ENCODE peak calls at places on chromosomes 5 and 9, in seven cellular contexts. One of them, this sample, is unnamed.

GRCh38 chr9:121598167-121599000 is 53.0 kb upstream of the DAB2IP start:
- DNase-seq in mesenchymal stem cell: peak; percentile 91
- DNase-seq in IMR-90: peak; percentile 86
- DNase-seq in H9: peak; percentile 93
- DNase-seq in mesendoderm: peak; percentile 98
- DNase-seq in H1: peak; percentile 81
- DNase-seq in trophoblast cell: peak; percentile 89
- DNase-seq in this sample: peak; percentile 86

GRCh38 chr5:97181856-97182545 is 1.0 kb downstream of the RIOK2 start:
- DNase-seq in mesenchymal stem cell: peak; percentile 28
- DNase-seq in IMR-90: peak; percentile 50
- DNase-seq in H9: no peak
- DNase-seq in mesendoderm: no peak
- DNase-seq in H1: no peak
- DNase-seq in trophoblast cell: no peak
- DNase-seq in this sample: no peak

GRCh38 chr9:134328341-134328840 is 2.1 kb downstream of the RXRA start:
- DNase-seq in mesenchymal stem cell: peak; percentile 78
- DNase-seq in IMR-90: peak; percentile 47
- DNase-seq in H9: no peak
- DNase-seq in mesendoderm: no peak
- DNase-seq in H1: no peak
- DNase-seq in trophoblast cell: peak; percentile 34
- DNase-seq in this sample: peak; percentile 69

GRCh38 chr9:35510745-35511428 is 21.0 kb downstream of the RUSC2 start:
- DNase-seq in mesenchymal stem cell: peak; percentile 96
- DNase-seq in IMR-90: peak; percentile 96
- DNase-seq in H9: no peak
- DNase-seq in mesendoderm: peak; percentile 69
- DNase-seq in H1: no peak
- DNase-seq in trophoblast cell: peak; percentile 91
- DNase-seq in this sample: no peak

GRCh38 chr9:103839197-103839596 is 254.9 kb upstream of the SMC2 start:
- DNase-seq in mesenchymal stem cell: no peak
- DNase-seq in IMR-90: no peak
- DNase-seq in H9: no peak
- DNase-seq in mesendoderm: no peak
- DNase-seq in H1: no peak
- DNase-seq in trophoblast cell: no peak
- DNase-seq in this sample: no peak

GRCh38 chr9:114908104-114908621 is 22.2 kb downstream of the TNFSF8 start:
- DNase-seq in mesenchymal stem cell: peak; percentile 75
- DNase-seq in IMR-90: peak; percentile 52
- DNase-seq in H9: peak; percentile 46
- DNase-seq in mesendoderm: peak; percentile 98
- DNase-seq in H1: peak; percentile 58
- DNase-seq in trophoblast cell: peak; percentile 100
- DNase-seq in this sample: no peak

GRCh38 chr9:8651830-8652229 is 852.3 kb upstream of the DMAC1 start:
- DNase-seq in mesenchymal stem cell: no peak
- DNase-seq in IMR-90: no peak
- DNase-seq in H9: no peak
- DNase-seq in mesendoderm: no peak
- DNase-seq in H1: no peak
- DNase-seq in trophoblast cell: no peak
- DNase-seq in this sample: no peak

GRCh38 chr5:56003179-56003578 is 8.4 kb upstream of the IL6ST start:
- DNase-seq in mesenchymal stem cell: peak; percentile 65
- DNase-seq in IMR-90: peak; percentile 62
- DNase-seq in H9: no peak
- DNase-seq in mesendoderm: no peak
- DNase-seq in H1: no peak
- DNase-seq in trophoblast cell: peak; percentile 35
- DNase-seq in this sample: no peak

GRCh38 chr9:123604861-123605260 is 248.9 kb downstream of the CRB2 start:
- DNase-seq in mesenchymal stem cell: no peak
- DNase-seq in IMR-90: no peak
- DNase-seq in H9: no peak
- DNase-seq in mesendoderm: peak; percentile 19
- DNase-seq in H1: no peak
- DNase-seq in trophoblast cell: no peak
- DNase-seq in this sample: no peak

GRCh38 chr5:16120579-16120978 is 59.0 kb downstream of the MARCHF11 start:
- DNase-seq in mesenchymal stem cell: no peak
- DNase-seq in IMR-90: no peak
- DNase-seq in H9: no peak
- DNase-seq in mesendoderm: no peak
- DNase-seq in H1: no peak
- DNase-seq in trophoblast cell: no peak
- DNase-seq in this sample: no peak

GRCh38 chr5:38808666-38809343 is 37.0 kb upstream of the OSMR start:
- DNase-seq in mesenchymal stem cell: no peak
- DNase-seq in IMR-90: no peak
- DNase-seq in H9: peak; percentile 36
- DNase-seq in mesendoderm: no peak
- DNase-seq in H1: no peak
- DNase-seq in trophoblast cell: peak; percentile 57
- DNase-seq in this sample: no peak

DNA sequence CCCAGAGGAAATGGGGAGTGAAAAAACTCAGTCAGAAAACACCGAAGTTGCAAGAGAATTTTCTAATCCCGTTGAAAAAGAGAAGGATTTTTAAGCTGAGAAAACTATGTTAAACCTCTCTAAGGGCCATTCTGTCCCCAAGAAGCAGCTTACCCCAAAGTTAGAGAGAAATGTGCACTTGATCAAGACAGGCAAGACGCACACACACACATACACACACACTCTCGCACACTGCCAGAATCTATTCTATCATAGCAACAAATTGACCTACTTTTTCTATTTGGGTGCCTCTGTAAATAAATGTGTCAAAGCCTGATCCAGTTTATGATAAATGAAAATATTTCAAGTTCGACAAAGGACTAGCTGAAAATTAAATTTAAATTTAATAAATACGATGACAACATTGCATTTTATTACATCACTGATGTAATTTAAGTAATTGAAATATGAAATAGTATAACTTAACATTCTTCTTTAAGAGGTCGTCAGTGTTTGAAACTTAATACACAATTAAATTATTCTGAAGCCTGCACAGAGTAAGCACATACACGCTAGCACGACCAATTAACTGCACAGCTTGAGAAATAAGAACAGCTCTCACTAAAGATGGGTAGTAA is 5.9 kb downstream of the NFIL3 start:
- DNase-seq in mesenchymal stem cell: no peak
- DNase-seq in IMR-90: no peak
- DNase-seq in H9: no peak
- DNase-seq in mesendoderm: no peak
- DNase-seq in H1: no peak
- DNase-seq in trophoblast cell: no peak
- DNase-seq in this sample: no peak
- H2BK5ac ChIP-seq in mesenchymal stem cell: no peak overlapping the region
- H2BK5ac ChIP-seq in IMR-90: peak overlapping the region; percentile 83
- H2BK5ac ChIP-seq in H9: no peak overlapping the region
- H2BK5ac ChIP-seq in mesendoderm: no peak overlapping the region
- H2BK5ac ChIP-seq in H1: no peak overlapping the region
- H2BK5ac ChIP-seq in trophoblast cell: no peak overlapping the region
- H2BK5ac ChIP-seq in this sample: no peak overlapping the region

GRCh38 chr9:81661339-81661738 is 28.0 kb downstream of the TLE1 start:
- DNase-seq in mesenchymal stem cell: no peak
- DNase-seq in IMR-90: no peak
- DNase-seq in H9: no peak
- DNase-seq in mesendoderm: no peak
- DNase-seq in H1: no peak
- DNase-seq in trophoblast cell: no peak
- DNase-seq in this sample: no peak
- H2BK5ac ChIP-seq in mesenchymal stem cell: no peak overlapping the region
- H2BK5ac ChIP-seq in IMR-90: peak overlapping the region; percentile 5
- H2BK5ac ChIP-seq in H9: no peak overlapping the region
- H2BK5ac ChIP-seq in mesendoderm: no peak overlapping the region
- H2BK5ac ChIP-seq in H1: no peak overlapping the region
- H2BK5ac ChIP-seq in trophoblast cell: no peak overlapping the region
- H2BK5ac ChIP-seq in this sample: no peak overlapping the region

DNA sequence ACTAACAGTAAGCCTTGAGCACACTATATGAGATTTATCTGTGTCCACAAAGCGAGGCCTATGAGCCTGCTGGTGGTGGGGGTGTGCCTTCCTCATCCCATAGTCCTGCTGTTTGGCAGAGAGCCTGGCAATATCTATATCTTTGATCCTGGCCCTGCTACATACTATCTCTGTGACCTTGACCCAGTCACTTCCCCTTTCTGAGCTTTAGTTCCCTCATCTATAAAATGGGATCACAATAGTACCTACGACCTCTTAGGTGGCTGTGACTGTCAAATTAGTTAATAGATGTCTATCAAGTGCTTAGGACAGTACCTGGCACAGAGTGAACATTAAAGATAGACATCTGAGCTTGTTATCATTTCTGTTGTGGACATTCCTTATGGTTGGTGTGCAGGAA is 114.5 kb upstream of the SAP30L start:
- DNase-seq in mesenchymal stem cell: no peak
- DNase-seq in IMR-90: no peak
- DNase-seq in H9: no peak
- DNase-seq in mesendoderm: no peak
- DNase-seq in H1: no peak
- DNase-seq in trophoblast cell: no peak
- DNase-seq in this sample: no peak
- H2BK5ac ChIP-seq in mesenchymal stem cell: no peak overlapping the region
- H2BK5ac ChIP-seq in IMR-90: no peak overlapping the region
- H2BK5ac ChIP-seq in H9: no peak overlapping the region
- H2BK5ac ChIP-seq in mesendoderm: no peak overlapping the region
- H2BK5ac ChIP-seq in H1: no peak overlapping the region
- H2BK5ac ChIP-seq in trophoblast cell: no peak overlapping the region
- H2BK5ac ChIP-seq in this sample: no peak overlapping the region

DNA sequence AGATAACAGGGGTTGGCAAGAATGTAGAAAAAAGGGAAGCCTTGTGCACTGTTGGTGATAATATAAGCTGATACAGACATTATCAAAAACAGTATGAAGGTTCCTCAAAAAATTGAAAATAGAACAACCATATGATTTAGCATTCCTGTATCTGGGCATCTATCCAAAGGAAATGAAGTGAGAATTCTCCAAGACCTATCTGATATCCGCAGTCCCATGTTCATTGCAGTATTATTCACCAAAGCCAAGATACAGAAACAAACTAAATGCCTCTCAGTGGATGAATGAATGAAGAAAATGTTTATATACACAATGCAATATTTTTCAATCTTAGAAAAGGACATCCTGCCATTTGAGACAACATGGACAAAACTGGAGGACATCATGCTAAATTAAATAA is 1943.4 kb downstream of the MAT2B start:
- DNase-seq in mesenchymal stem cell: no peak
- DNase-seq in IMR-90: peak; percentile 71
- DNase-seq in H9: no peak
- DNase-seq in mesendoderm: no peak
- DNase-seq in H1: no peak
- DNase-seq in trophoblast cell: no peak
- DNase-seq in this sample: no peak
- H2BK5ac ChIP-seq in mesenchymal stem cell: no peak overlapping the region
- H2BK5ac ChIP-seq in IMR-90: no peak overlapping the region
- H2BK5ac ChIP-seq in H9: no peak overlapping the region
- H2BK5ac ChIP-seq in mesendoderm: no peak overlapping the region
- H2BK5ac ChIP-seq in H1: no peak overlapping the region
- H2BK5ac ChIP-seq in trophoblast cell: no peak overlapping the region
- H2BK5ac ChIP-seq in this sample: no peak overlapping the region

DNA sequence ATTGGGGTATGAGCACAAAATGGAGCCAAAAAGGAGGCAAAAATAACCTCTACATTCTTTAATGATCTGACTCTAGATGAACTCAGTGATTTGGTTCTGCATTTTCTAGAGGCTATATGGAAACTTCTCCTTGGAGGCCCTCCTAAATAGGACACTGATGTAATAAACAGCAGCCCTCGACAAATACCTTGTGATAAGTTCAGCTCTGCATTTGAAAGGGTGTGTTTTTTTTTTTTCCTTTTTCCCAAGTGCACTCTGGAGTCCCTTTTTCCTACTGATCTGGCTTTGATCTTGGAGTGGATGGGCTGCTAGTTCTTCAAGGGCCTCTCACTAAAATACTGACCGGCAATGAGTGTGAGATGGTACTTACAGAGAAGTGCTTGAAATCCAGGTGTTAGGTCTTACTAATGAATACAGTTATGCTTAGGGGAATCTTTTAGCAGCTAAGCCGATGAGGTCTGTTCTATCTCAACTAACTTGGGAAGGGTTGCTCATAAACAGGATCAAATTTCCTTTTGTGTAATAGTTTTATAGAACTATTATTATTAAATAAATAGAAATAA is 161.7 kb downstream of the MAST4 start:
- DNase-seq in mesenchymal stem cell: no peak
- DNase-seq in IMR-90: no peak
- DNase-seq in H9: no peak
- DNase-seq in mesendoderm: no peak
- DNase-seq in H1: no peak
- DNase-seq in trophoblast cell: no peak
- DNase-seq in this sample: no peak
- H2BK5ac ChIP-seq in mesenchymal stem cell: no peak overlapping the region
- H2BK5ac ChIP-seq in IMR-90: no peak overlapping the region
- H2BK5ac ChIP-seq in H9: no peak overlapping the region
- H2BK5ac ChIP-seq in mesendoderm: no peak overlapping the region
- H2BK5ac ChIP-seq in H1: no peak overlapping the region
- H2BK5ac ChIP-seq in trophoblast cell: no peak overlapping the region
- H2BK5ac ChIP-seq in this sample: no peak overlapping the region

DNA sequence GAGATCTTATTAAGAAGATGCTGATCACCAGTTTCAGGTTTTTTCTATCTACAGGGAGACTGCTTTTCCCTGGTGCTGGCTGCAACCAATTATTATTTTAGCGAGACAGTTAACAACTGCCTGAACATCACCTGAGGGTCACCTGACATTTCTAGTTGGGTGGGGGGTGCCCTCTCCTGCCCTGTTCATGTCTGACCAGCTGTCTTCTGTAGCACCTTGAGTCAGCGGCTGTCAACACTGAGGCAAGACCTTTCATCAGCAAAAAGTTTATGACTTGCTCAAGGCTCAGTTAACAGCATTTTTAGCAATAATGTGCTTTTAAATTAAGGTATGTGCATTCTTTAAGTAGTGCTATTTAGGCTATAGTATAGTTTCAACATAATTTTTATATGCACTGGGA is 58.0 kb downstream of the ADCY2 start:
- DNase-seq in mesenchymal stem cell: no peak
- DNase-seq in IMR-90: no peak
- DNase-seq in H9: no peak
- DNase-seq in mesendoderm: no peak
- DNase-seq in H1: no peak
- DNase-seq in trophoblast cell: no peak
- DNase-seq in this sample: no peak
- H2BK5ac ChIP-seq in mesenchymal stem cell: no peak overlapping the region
- H2BK5ac ChIP-seq in IMR-90: no peak overlapping the region
- H2BK5ac ChIP-seq in H9: no peak overlapping the region
- H2BK5ac ChIP-seq in mesendoderm: no peak overlapping the region
- H2BK5ac ChIP-seq in H1: no peak overlapping the region
- H2BK5ac ChIP-seq in trophoblast cell: no peak overlapping the region
- H2BK5ac ChIP-seq in this sample: no peak overlapping the region